ENCODE peak calls at places on chromosomes 6 and 20, in nine cellular contexts. O, Z, T, X, M, Y, K, L and Q are unnamed samples.

GRCh38 chr20:47681977-47682812 is 103.1 kb downstream of the SULF2 start:
- DNase-seq in X (peak), Z (peak), L (no peak), O (no peak), T (no peak), M (no peak), K (no peak), Y (no peak), Q (no peak)

GRCh38 chr6:126188271-126188909 is 151.5 kb upstream of the CENPW start:
- DNase-seq in T (no peak), K (no peak), O (no peak), L (no peak), X (no peak), M (peak), Z (no peak), Y (peak), Q (no peak)

GRCh38 chr20:59825944-59826759 is 107.3 kb downstream of the SYCP2 start:
- DNase-seq in M (no peak), T (no peak), Y (no peak), K (no peak), X (no peak), L (no peak), Z (no peak), O (no peak), Q (no peak)

GRCh38 chr20:14441201-14441600 is 103.8 kb upstream of the FLRT3 start:
- DNase-seq in L (peak), O (no peak), Z (no peak), K (no peak), Y (no peak), M (no peak), X (no peak), T (no peak), Q (peak)

GRCh38 chr20:63072231-63072791 is 65.5 kb upstream of the BHLHE23 start:
- DNase-seq in M (no peak), T (no peak), K (no peak), L (no peak), Z (no peak), O (no peak), Y (no peak), X (no peak), Q (no peak)

GRCh38 chr20:63828951-63829350 is 2.1 kb downstream of the ZBTB46 start:
- DNase-seq in Y (no peak), K (no peak), Z (no peak), M (no peak), O (no peak), X (no peak), T (no peak), L (no peak), Q (no peak)

GRCh38 chr20:57562541-57563465 is 1.9 kb downstream of the PCK1 start:
- DNase-seq in X (no peak), Z (no peak), O (no peak), T (no peak), L (no peak), Y (no peak), M (no peak), K (no peak), Q (no peak)

GRCh38 chr6:84771732-84772131 is 7.3 kb upstream of the TBX18 start:
- DNase-seq in X (no peak), Y (no peak), O (no peak), M (no peak), L (no peak), T (no peak), Z (no peak), K (no peak), Q (no peak)

GRCh38 chr20:11813106-11813890 is 104.4 kb upstream of the BTBD3 start:
- DNase-seq in X (no peak), L (no peak), O (no peak), T (no peak), Z (no peak), K (no peak), Y (no peak), M (no peak), Q (no peak)

GRCh38 chr6:10141756-10142443 is 273.0 kb downstream of the TFAP2A start:
- DNase-seq in X (no peak), Y (no peak), Z (no peak), O (no peak), L (no peak), M (no peak), T (no peak), K (no peak), Q (no peak)

GRCh38 chr6:147135211-147135672 is 69.0 kb upstream of the STXBP5 start:
- DNase-seq in K (no peak), X (peak), Y (peak), O (no peak), T (no peak), Z (no peak), L (peak), M (no peak), Q (peak)